ENCODE peak calls at places on chromosomes 7 and 10, in four cellular contexts. Z is activated T-helper 1 cell treated with Interleukin-2 at 50 U/mL for 16 hours, J is activated T-cell treated with anti-CD3 and anti-CD28 coated beads for 1 hour, K is small intestine. C is an unnamed sample.

GRCh38 chr7:50591098-50591479 is 25.9 kb upstream of the DDC start:
- DNase-seq in K (no peak), J (no peak), Z (no peak), C (no peak)

GRCh38 chr10:85612833-85613232 is 753.8 kb downstream of the GRID1 start:
- DNase-seq in Z (no peak), K (no peak), J (no peak), C (peak)

GRCh38 chr7:47882635-47883034 is 65.6 kb downstream of the PKD1L1 start:
- DNase-seq in Z (no peak), J (no peak), K (no peak), C (no peak)

GRCh38 chr7:96408881-96409280 is 87.0 kb upstream of the SLC25A13 start:
- DNase-seq in J (no peak), K (no peak), Z (no peak), C (no peak)

GRCh38 chr7:155265960-155266359 is 31.7 kb upstream of the INSIG1 start:
- DNase-seq in K (peak), Z (no peak), J (no peak), C (no peak)

GRCh38 chr7:78675511-78675910 is 778.0 kb downstream of the MAGI2 start:
- DNase-seq in K (no peak), Z (no peak), J (no peak), C (no peak)

GRCh38 chr7:103343332-103343731 is 1.2 kb downstream of the DNAJC2 start:
- DNase-seq in K (no peak), Z (no peak), J (no peak), C (no peak)

GRCh38 chr10:62657244-62657835 is 147.2 kb upstream of the ADO start:
- DNase-seq in K (no peak), J (no peak), Z (no peak), C (no peak)

GRCh38 chr10:132866601-132867381 is 75.6 kb downstream of the CFAP46 start:
- DNase-seq in Z (no peak), K (no peak), J (no peak), C (no peak)

GRCh38 chr7:80676404-80676803 is 38.0 kb downstream of the CD36 start:
- DNase-seq in Z (no peak), K (no peak), J (no peak), C (no peak)

GRCh38 chr7:129210989-129211312 is 13.9 kb upstream of the AHCYL2 start:
- DNase-seq in K (no peak), J (no peak), Z (no peak), C (no peak)

GRCh38 chr10:13685885-13686284 is 99.1 kb downstream of the PRPF18 start:
- DNase-seq in Z (no peak), J (no peak), K (no peak), C (no peak)